ENCODE peak calls at places on chromosomes 4 and X, in seven cellular contexts. T is astrocyte of the hippocampus; Z is NCI-H1694; J is pancreas; W is CD4-positive, alpha-beta T cell; G is glomerular endothelial cell; V is iPS-NIHi11. R is an unnamed sample.
A peak's percentile ranks its signal among the peaks of the same experiment; 100 is the strongest.

GRCh38 chr4:186021461-186022167 is 47.3 kb upstream of the TLR3 start:
- DNase-seq in Z (peak; percentile 85), V (peak; percentile 78), J (no peak), T (peak; percentile 68), G (no peak), W (no peak), R (no peak)

GRCh38 chr4:24794916-24795665 is at the start of gene SOD3:
- DNase-seq in Z (no peak), V (peak; percentile 88), T (peak; percentile 84), J (peak; percentile 87), G (no peak), W (no peak), R (peak; percentile 79)

GRCh38 chr4:156999175-156999517 is 27.5 kb upstream of the PDGFC start:
- DNase-seq in Z (peak; percentile 8), V (peak; percentile 62), J (no peak), W (no peak), G (peak; percentile 100), T (peak; percentile 99), R (no peak)

GRCh38 chrX:140733766-140734342 is 24.3 kb downstream of the LINC00632 start:
- DNase-seq in W (no peak), G (no peak), V (peak; percentile 42), Z (peak; percentile 17), J (no peak), T (peak; percentile 66), R (no peak)

GRCh38 chr4:183014361-183015084 is 84.5 kb upstream of the WWC2 start:
- DNase-seq in T (no peak), G (no peak), W (no peak), V (no peak), Z (no peak), J (no peak), R (no peak)

GRCh38 chr4:89215736-89216135 is 91.9 kb downstream of the GPRIN3 start:
- DNase-seq in W (no peak), J (no peak), T (no peak), Z (no peak), V (no peak), G (no peak), R (no peak)

GRCh38 chrX:9807355-9808182 is 21.3 kb downstream of the SHROOM2 start:
- DNase-seq in W (no peak), J (no peak), V (no peak), T (no peak), G (no peak), Z (no peak), R (peak; percentile 26)

GRCh38 chrX:23871905-23872546 is 35.7 kb downstream of the APOO start:
- DNase-seq in G (no peak), Z (no peak), T (no peak), J (no peak), V (no peak), W (no peak), R (peak; percentile 46)

GRCh38 chr4:147787204-147787603 is 55.3 kb downstream of the ARHGAP10 start:
- DNase-seq in W (no peak), Z (no peak), T (peak; percentile 57), J (no peak), V (no peak), G (no peak), R (no peak)

GRCh38 chr4:6749340-6750171 is 33.0 kb upstream of the KIAA0232 start:
- DNase-seq in W (no peak), G (no peak), J (peak; percentile 81), Z (no peak), V (peak; percentile 49), T (no peak), R (peak; percentile 93)

GRCh38 chr4:180449395-180449956 is 1793.7 kb upstream of the TENM3 start:
- DNase-seq in G (no peak), T (peak; percentile 43), W (no peak), J (no peak), V (peak; percentile 75), Z (no peak), R (no peak)

GRCh38 chr4:145734576-145735329 is 54.8 kb downstream of the C4orf51 start:
- DNase-seq in G (peak; percentile 83), W (no peak), V (peak; percentile 39), J (no peak), T (peak; percentile 98), Z (no peak), R (no peak)

GRCh38 chr4:137909910-137910309 is 332.2 kb downstream of the SLC7A11 start:
- DNase-seq in T (peak; percentile 21), J (no peak), Z (no peak), G (no peak), V (peak; percentile 10), W (no peak), R (no peak)

GRCh38 chrX:86887341-86887740 is 630.3 kb upstream of the KLHL4 start:
- DNase-seq in J (no peak), T (no peak), W (no peak), G (no peak), V (no peak), Z (no peak), R (no peak)

GRCh38 chrX:6053126-6053625 is 175.5 kb downstream of the NLGN4X start:
- DNase-seq in G (no peak), Z (peak; percentile 4), W (no peak), V (no peak), J (no peak), T (peak; percentile 11), R (no peak)

GRCh38 chr4:151524610-151525009 is 115.6 kb downstream of the FHIP1A start:
- DNase-seq in V (no peak), G (no peak), J (no peak), Z (no peak), W (no peak), T (no peak), R (no peak)